ENCODE peak calls at places on chromosomes 6 and 20, in ten cellular contexts. One of them, this sample, is unnamed.

GRCh38 chr6:134908906-134909516 is 40.9 kb downstream of the ALDH8A1 start:
- DNase-seq in frontal cortex: peak; percentile 39
- DNase-seq in HEK293T: no peak
- DNase-seq in stomach: peak; percentile 29
- DNase-seq in fibroblast of lung: peak; percentile 98
- DNase-seq in H4: peak; percentile 44
- DNase-seq in head of caudate nucleus: peak; percentile 45
- DNase-seq in activated naive CD8-positive, alpha-beta T cell treated with anti-CD3 and anti-CD28 coated beads, Interleukin-2, amount 50 U/mL, for 16 hours: no peak
- DNase-seq in GM06990: no peak
- DNase-seq in non-pigmented ciliary epithelial cell: peak; percentile 92
- DNase-seq in this sample: peak; percentile 26

GRCh38 chr6:42391441-42391840 is 60.3 kb downstream of the TRERF1 start:
- DNase-seq in frontal cortex: no peak
- DNase-seq in HEK293T: no peak
- DNase-seq in stomach: peak; percentile 8
- DNase-seq in fibroblast of lung: no peak
- DNase-seq in H4: no peak
- DNase-seq in head of caudate nucleus: no peak
- DNase-seq in activated naive CD8-positive, alpha-beta T cell treated with anti-CD3 and anti-CD28 coated beads, Interleukin-2, amount 50 U/mL, for 16 hours: no peak
- DNase-seq in GM06990: no peak
- DNase-seq in non-pigmented ciliary epithelial cell: no peak
- DNase-seq in this sample: no peak

GRCh38 chr6:139325003-139325600 is 33.3 kb upstream of the TXLNB start:
- DNase-seq in frontal cortex: no peak
- DNase-seq in HEK293T: no peak
- DNase-seq in stomach: no peak
- DNase-seq in fibroblast of lung: no peak
- DNase-seq in H4: no peak
- DNase-seq in head of caudate nucleus: no peak
- DNase-seq in activated naive CD8-positive, alpha-beta T cell treated with anti-CD3 and anti-CD28 coated beads, Interleukin-2, amount 50 U/mL, for 16 hours: no peak
- DNase-seq in GM06990: peak; percentile 37
- DNase-seq in non-pigmented ciliary epithelial cell: no peak
- DNase-seq in this sample: peak; percentile 76

GRCh38 chr6:156719720-156720563 is 57.2 kb upstream of the ARID1B start:
- DNase-seq in frontal cortex: peak; percentile 56
- DNase-seq in HEK293T: no peak
- DNase-seq in stomach: peak; percentile 97
- DNase-seq in fibroblast of lung: peak; percentile 90
- DNase-seq in H4: peak; percentile 78
- DNase-seq in head of caudate nucleus: peak; percentile 85
- DNase-seq in activated naive CD8-positive, alpha-beta T cell treated with anti-CD3 and anti-CD28 coated beads, Interleukin-2, amount 50 U/mL, for 16 hours: peak; percentile 37
- DNase-seq in GM06990: peak; percentile 94
- DNase-seq in non-pigmented ciliary epithelial cell: peak; percentile 38
- DNase-seq in this sample: peak; percentile 95

GRCh38 chr6:17394192-17394611 is 807 bp downstream of the CAP2 start:
- DNase-seq in frontal cortex: peak; percentile 55
- DNase-seq in HEK293T: peak; percentile 56
- DNase-seq in stomach: peak; percentile 28
- DNase-seq in fibroblast of lung: peak; percentile 60
- DNase-seq in H4: peak; percentile 63
- DNase-seq in head of caudate nucleus: peak; percentile 63
- DNase-seq in activated naive CD8-positive, alpha-beta T cell treated with anti-CD3 and anti-CD28 coated beads, Interleukin-2, amount 50 U/mL, for 16 hours: no peak
- DNase-seq in GM06990: no peak
- DNase-seq in non-pigmented ciliary epithelial cell: no peak
- DNase-seq in this sample: peak; percentile 28

GRCh38 chr6:116267879-116268588 is 11.7 kb downstream of the TSPYL1 start:
- DNase-seq in frontal cortex: no peak
- DNase-seq in HEK293T: no peak
- DNase-seq in stomach: no peak
- DNase-seq in fibroblast of lung: no peak
- DNase-seq in H4: no peak
- DNase-seq in head of caudate nucleus: no peak
- DNase-seq in activated naive CD8-positive, alpha-beta T cell treated with anti-CD3 and anti-CD28 coated beads, Interleukin-2, amount 50 U/mL, for 16 hours: no peak
- DNase-seq in GM06990: no peak
- DNase-seq in non-pigmented ciliary epithelial cell: no peak
- DNase-seq in this sample: peak; percentile 25

GRCh38 chr20:61933481-61933950 is 132.2 kb downstream of the TAF4 start:
- DNase-seq in frontal cortex: no peak
- DNase-seq in HEK293T: no peak
- DNase-seq in stomach: no peak
- DNase-seq in fibroblast of lung: no peak
- DNase-seq in H4: no peak
- DNase-seq in head of caudate nucleus: no peak
- DNase-seq in activated naive CD8-positive, alpha-beta T cell treated with anti-CD3 and anti-CD28 coated beads, Interleukin-2, amount 50 U/mL, for 16 hours: no peak
- DNase-seq in GM06990: no peak
- DNase-seq in non-pigmented ciliary epithelial cell: no peak
- DNase-seq in this sample: no peak

GRCh38 chr6:65182681-65183080 is 524.3 kb downstream of the EYS start:
- DNase-seq in frontal cortex: no peak
- DNase-seq in HEK293T: no peak
- DNase-seq in stomach: no peak
- DNase-seq in fibroblast of lung: peak; percentile 78
- DNase-seq in H4: peak; percentile 8
- DNase-seq in head of caudate nucleus: no peak
- DNase-seq in activated naive CD8-positive, alpha-beta T cell treated with anti-CD3 and anti-CD28 coated beads, Interleukin-2, amount 50 U/mL, for 16 hours: no peak
- DNase-seq in GM06990: no peak
- DNase-seq in non-pigmented ciliary epithelial cell: peak; percentile 30
- DNase-seq in this sample: no peak

GRCh38 chr6:160400426-160400825 is 52.2 kb downstream of the SLC22A3 start:
- DNase-seq in frontal cortex: no peak
- DNase-seq in HEK293T: no peak
- DNase-seq in stomach: no peak
- DNase-seq in fibroblast of lung: peak; percentile 19
- DNase-seq in H4: peak; percentile 7
- DNase-seq in head of caudate nucleus: no peak
- DNase-seq in activated naive CD8-positive, alpha-beta T cell treated with anti-CD3 and anti-CD28 coated beads, Interleukin-2, amount 50 U/mL, for 16 hours: no peak
- DNase-seq in GM06990: peak; percentile 3
- DNase-seq in non-pigmented ciliary epithelial cell: peak; percentile 45
- DNase-seq in this sample: peak; percentile 12

GRCh38 chr6:90197854-90198496 is 98.7 kb downstream of the BACH2 start:
- DNase-seq in frontal cortex: no peak
- DNase-seq in HEK293T: no peak
- DNase-seq in stomach: no peak
- DNase-seq in fibroblast of lung: peak; percentile 65
- DNase-seq in H4: peak; percentile 23
- DNase-seq in head of caudate nucleus: no peak
- DNase-seq in activated naive CD8-positive, alpha-beta T cell treated with anti-CD3 and anti-CD28 coated beads, Interleukin-2, amount 50 U/mL, for 16 hours: no peak
- DNase-seq in GM06990: no peak
- DNase-seq in non-pigmented ciliary epithelial cell: no peak
- DNase-seq in this sample: peak; percentile 53

GRCh38 chr6:32922083-32922482 is 18.7 kb downstream of the HLA-DMB start:
- DNase-seq in frontal cortex: no peak
- DNase-seq in HEK293T: no peak
- DNase-seq in stomach: no peak
- DNase-seq in fibroblast of lung: no peak
- DNase-seq in H4: no peak
- DNase-seq in head of caudate nucleus: no peak
- DNase-seq in activated naive CD8-positive, alpha-beta T cell treated with anti-CD3 and anti-CD28 coated beads, Interleukin-2, amount 50 U/mL, for 16 hours: no peak
- DNase-seq in GM06990: no peak
- DNase-seq in non-pigmented ciliary epithelial cell: no peak
- DNase-seq in this sample: no peak

GRCh38 chr6:135604035-135604865 is 106.7 kb upstream of the AHI1 start:
- DNase-seq in frontal cortex: no peak
- DNase-seq in HEK293T: no peak
- DNase-seq in stomach: no peak
- DNase-seq in fibroblast of lung: no peak
- DNase-seq in H4: no peak
- DNase-seq in head of caudate nucleus: no peak
- DNase-seq in activated naive CD8-positive, alpha-beta T cell treated with anti-CD3 and anti-CD28 coated beads, Interleukin-2, amount 50 U/mL, for 16 hours: no peak
- DNase-seq in GM06990: no peak
- DNase-seq in non-pigmented ciliary epithelial cell: no peak
- DNase-seq in this sample: no peak

GRCh38 chr20:42628683-42629082 is 561.0 kb downstream of the PTPRT start:
- DNase-seq in frontal cortex: no peak
- DNase-seq in HEK293T: no peak
- DNase-seq in stomach: no peak
- DNase-seq in fibroblast of lung: no peak
- DNase-seq in H4: no peak
- DNase-seq in head of caudate nucleus: no peak
- DNase-seq in activated naive CD8-positive, alpha-beta T cell treated with anti-CD3 and anti-CD28 coated beads, Interleukin-2, amount 50 U/mL, for 16 hours: no peak
- DNase-seq in GM06990: no peak
- DNase-seq in non-pigmented ciliary epithelial cell: no peak
- DNase-seq in this sample: no peak

This sample was measured in NB4.